ENCODE peak calls at places on chromosomes 2 and 18, in four cellular contexts. One of them, this sample, is unnamed.

GRCh38 chr2:95509408-95509807 is 24.9 kb upstream of the TRIM43B start:
- DNase-seq in choroid plexus epithelial cell: no peak
- DNase-seq in Caco-2: no peak
- DNase-seq in foreskin keratinocyte: no peak
- DNase-seq in this sample: no peak

GRCh38 chr2:26562811-26563645 is 78.1 kb downstream of the CIB4 start:
- DNase-seq in choroid plexus epithelial cell: peak
- DNase-seq in Caco-2: no peak
- DNase-seq in foreskin keratinocyte: no peak
- DNase-seq in this sample: peak

GRCh38 chr2:61877571-61878245 is 10.7 kb downstream of the CCT4 start:
- DNase-seq in foreskin keratinocyte: no peak
- DNase-seq in choroid plexus epithelial cell: no peak
- DNase-seq in Caco-2: no peak
- DNase-seq in this sample: no peak

GRCh38 chr18:54094474-54094873 is 130.0 kb downstream of the MBD2 start:
- DNase-seq in Caco-2: no peak
- DNase-seq in foreskin keratinocyte: no peak
- DNase-seq in choroid plexus epithelial cell: no peak
- DNase-seq in this sample: no peak

GRCh38 chr2:215950009-215950408 is 63.3 kb downstream of the MREG start:
- DNase-seq in Caco-2: peak
- DNase-seq in choroid plexus epithelial cell: peak
- DNase-seq in foreskin keratinocyte: no peak
- DNase-seq in this sample: peak

GRCh38 chr18:24063121-24063731 is 48.7 kb downstream of the TTC39C start:
- DNase-seq in Caco-2: no peak
- DNase-seq in foreskin keratinocyte: no peak
- DNase-seq in choroid plexus epithelial cell: peak
- DNase-seq in this sample: no peak

GRCh38 chr2:9547272-9547991 is 8.2 kb downstream of the ADAM17 start:
- DNase-seq in choroid plexus epithelial cell: peak
- DNase-seq in foreskin keratinocyte: no peak
- DNase-seq in Caco-2: no peak
- DNase-seq in this sample: no peak

GRCh38 chr2:147416099-147416498 is 428.7 kb upstream of the ACVR2A start:
- DNase-seq in foreskin keratinocyte: peak
- DNase-seq in choroid plexus epithelial cell: no peak
- DNase-seq in Caco-2: peak
- DNase-seq in this sample: no peak

GRCh38 chr2:3289526-3289925 is 88.1 kb downstream of the EIPR1 start:
- DNase-seq in Caco-2: no peak
- DNase-seq in foreskin keratinocyte: no peak
- DNase-seq in choroid plexus epithelial cell: no peak
- DNase-seq in this sample: no peak

GRCh38 chr2:8458461-8459459 is 223.1 kb upstream of the ID2 start:
- DNase-seq in Caco-2: no peak
- DNase-seq in choroid plexus epithelial cell: no peak
- DNase-seq in foreskin keratinocyte: no peak
- DNase-seq in this sample: no peak

GRCh38 chr2:158024288-158024898 is 77.3 kb upstream of the UPP2 start:
- DNase-seq in Caco-2: peak
- DNase-seq in choroid plexus epithelial cell: peak
- DNase-seq in foreskin keratinocyte: no peak
- DNase-seq in this sample: peak

GRCh38 chr18:73908323-73908722 is 239.3 kb downstream of the FBXO15 start:
- DNase-seq in foreskin keratinocyte: no peak
- DNase-seq in choroid plexus epithelial cell: peak
- DNase-seq in Caco-2: peak
- DNase-seq in this sample: peak

GRCh38 chr2:127011136-127011740 is 95.7 kb downstream of the BIN1 start:
- DNase-seq in choroid plexus epithelial cell: no peak
- DNase-seq in foreskin keratinocyte: no peak
- DNase-seq in Caco-2: no peak
- DNase-seq in this sample: no peak

GRCh38 chr18:61093967-61094366 is 239.3 kb upstream of the CDH20 start:
- DNase-seq in Caco-2: no peak
- DNase-seq in foreskin keratinocyte: no peak
- DNase-seq in choroid plexus epithelial cell: no peak
- DNase-seq in this sample: no peak

GRCh38 chr2:70088508-70089219 is 1.4 kb downstream of the PCBP1 start:
- DNase-seq in Caco-2: no peak
- DNase-seq in choroid plexus epithelial cell: peak
- DNase-seq in foreskin keratinocyte: no peak
- DNase-seq in this sample: no peak

GRCh38 chr2:122100371-122101150 is 345.1 kb downstream of the TSN start:
- DNase-seq in Caco-2: no peak
- DNase-seq in choroid plexus epithelial cell: peak
- DNase-seq in foreskin keratinocyte: no peak
- DNase-seq in this sample: no peak

GRCh38 chr2:199704358-199705238 is 146.4 kb downstream of the FTCDNL1 start:
- DNase-seq in Caco-2: peak
- DNase-seq in foreskin keratinocyte: no peak
- DNase-seq in choroid plexus epithelial cell: peak
- DNase-seq in this sample: peak

GRCh38 chr2:236663267-236663666 is 93.6 kb downstream of the ACKR3 start:
- DNase-seq in foreskin keratinocyte: no peak
- DNase-seq in Caco-2: no peak
- DNase-seq in choroid plexus epithelial cell: no peak
- DNase-seq in this sample: no peak

GRCh38 chr2:77520981-77521380 is 1.2 kb downstream of the LRRTM4 start:
- DNase-seq in Caco-2: no peak
- DNase-seq in foreskin keratinocyte: no peak
- DNase-seq in choroid plexus epithelial cell: no peak
- DNase-seq in this sample: no peak

GRCh38 chr2:238453842-238454241 is 27.1 kb downstream of the ASB1 start:
- DNase-seq in choroid plexus epithelial cell: no peak
- DNase-seq in foreskin keratinocyte: no peak
- DNase-seq in Caco-2: no peak
- DNase-seq in this sample: no peak

GRCh38 chr2:24493713-24494112 is 2.7 kb downstream of the NCOA1 start:
- DNase-seq in choroid plexus epithelial cell: peak
- DNase-seq in Caco-2: no peak
- DNase-seq in foreskin keratinocyte: no peak
- DNase-seq in this sample: no peak

GRCh38 chr2:42967959-42968674 is 175.7 kb upstream of the HAAO start:
- DNase-seq in choroid plexus epithelial cell: peak
- DNase-seq in Caco-2: no peak
- DNase-seq in foreskin keratinocyte: no peak
- DNase-seq in this sample: no peak

GRCh38 chr2:12538300-12538699 is 178.4 kb upstream of the TRIB2 start:
- DNase-seq in foreskin keratinocyte: no peak
- DNase-seq in choroid plexus epithelial cell: no peak
- DNase-seq in Caco-2: peak
- DNase-seq in this sample: no peak

GRCh38 chr2:27723372-27724144 is 48.0 kb upstream of the MRPL33 start:
- DNase-seq in Caco-2: peak
- DNase-seq in foreskin keratinocyte: no peak
- DNase-seq in choroid plexus epithelial cell: peak
- DNase-seq in this sample: peak

GRCh38 chr18:24915547-24915946 is 436.4 kb downstream of the ZNF521 start:
- DNase-seq in choroid plexus epithelial cell: peak
- DNase-seq in foreskin keratinocyte: no peak
- DNase-seq in Caco-2: no peak
- DNase-seq in this sample: no peak

GRCh38 chr2:159010963-159011362 is 42.5 kb downstream of the TANC1 start:
- DNase-seq in foreskin keratinocyte: no peak
- DNase-seq in Caco-2: no peak
- DNase-seq in choroid plexus epithelial cell: no peak
- DNase-seq in this sample: no peak

GRCh38 chr2:665340-666073 is 11.7 kb downstream of the TMEM18 start:
- DNase-seq in choroid plexus epithelial cell: no peak
- DNase-seq in foreskin keratinocyte: no peak
- DNase-seq in Caco-2: no peak
- DNase-seq in this sample: no peak

GRCh38 chr18:8167673-8168072 is 441.6 kb upstream of the RAB12 start:
- DNase-seq in choroid plexus epithelial cell: no peak
- DNase-seq in Caco-2: no peak
- DNase-seq in foreskin keratinocyte: no peak
- DNase-seq in this sample: no peak

GRCh38 chr2:37148325-37148724 is 8.5 kb downstream of the EIF2AK2 start:
- DNase-seq in Caco-2: peak
- DNase-seq in foreskin keratinocyte: no peak
- DNase-seq in choroid plexus epithelial cell: no peak
- DNase-seq in this sample: peak

GRCh38 chr2:177093384-177093783 is 119.2 kb upstream of the HNRNPA3 start:
- DNase-seq in Caco-2: no peak
- DNase-seq in choroid plexus epithelial cell: no peak
- DNase-seq in foreskin keratinocyte: no peak
- DNase-seq in this sample: no peak

GRCh38 chr18:45571161-45571560 is 44.1 kb upstream of the SLC14A2 start:
- DNase-seq in choroid plexus epithelial cell: no peak
- DNase-seq in foreskin keratinocyte: no peak
- DNase-seq in Caco-2: no peak
- DNase-seq in this sample: no peak

GRCh38 chr2:177525351-177525750 is 132.8 kb downstream of the AGPS start:
- DNase-seq in choroid plexus epithelial cell: peak
- DNase-seq in foreskin keratinocyte: no peak
- DNase-seq in Caco-2: no peak
- DNase-seq in this sample: no peak

GRCh38 chr2:189552991-189553404 is 27.6 kb downstream of the SLC40A1 start:
- DNase-seq in choroid plexus epithelial cell: peak
- DNase-seq in Caco-2: no peak
- DNase-seq in foreskin keratinocyte: peak
- DNase-seq in this sample: no peak

GRCh38 chr2:189555243-189555642 is 25.3 kb downstream of the SLC40A1 start:
- DNase-seq in choroid plexus epithelial cell: peak
- DNase-seq in foreskin keratinocyte: no peak
- DNase-seq in Caco-2: peak
- DNase-seq in this sample: peak

GRCh38 chr2:189552334-189552990 is 28.1 kb downstream of the SLC40A1 start:
- DNase-seq in Caco-2: no peak
- DNase-seq in choroid plexus epithelial cell: peak
- DNase-seq in foreskin keratinocyte: no peak
- DNase-seq in this sample: no peak

GRCh38 chr2:189551808-189552207 is 28.8 kb downstream of the SLC40A1 start:
- DNase-seq in Caco-2: no peak
- DNase-seq in foreskin keratinocyte: no peak
- DNase-seq in choroid plexus epithelial cell: no peak
- DNase-seq in this sample: no peak

GRCh38 chr2:189553689-189554088 is 26.9 kb downstream of the SLC40A1 start:
- DNase-seq in choroid plexus epithelial cell: no peak
- DNase-seq in foreskin keratinocyte: no peak
- DNase-seq in Caco-2: no peak
- DNase-seq in this sample: no peak
- TF ChIP-seq CTCF in choroid plexus epithelial cell: no peak
- TF ChIP-seq CTCF in foreskin keratinocyte: no peak
- TF ChIP-seq CTCF in Caco-2: no peak
- TF ChIP-seq CTCF in this sample: no peak

DNA sequence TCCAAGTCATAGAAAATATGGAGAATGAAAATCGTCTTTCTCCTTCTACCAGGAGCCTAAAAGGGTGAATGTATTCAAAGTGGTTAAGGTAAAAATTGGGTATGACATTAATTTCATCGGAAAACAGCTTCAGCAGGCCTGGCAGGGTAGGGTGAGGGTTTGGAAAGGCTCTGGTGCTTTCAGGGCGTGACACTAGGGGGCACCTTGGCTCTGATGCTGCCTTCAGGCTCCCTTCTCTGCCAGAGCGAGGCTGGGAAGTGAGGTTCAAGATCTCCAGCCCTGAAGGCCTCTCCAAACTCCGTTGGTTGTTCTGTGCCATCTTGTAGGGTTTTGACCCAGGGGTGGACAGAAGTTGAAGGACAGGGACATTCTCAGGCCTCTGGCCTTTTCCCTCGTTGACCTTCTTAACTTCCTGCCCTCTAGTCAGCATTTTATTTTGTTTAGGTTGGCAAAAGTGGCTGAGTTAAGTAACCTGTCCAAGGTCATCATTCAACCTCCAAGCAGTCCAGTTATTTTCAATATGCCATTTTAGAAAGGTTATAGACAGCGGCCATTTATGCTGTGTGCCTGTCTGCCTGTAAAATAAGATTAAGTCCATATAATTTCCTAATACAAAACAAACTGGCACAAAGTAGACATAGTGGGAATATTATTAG is 40.3 kb downstream of the EML6 start:
- DNase-seq in choroid plexus epithelial cell: no peak
- DNase-seq in foreskin keratinocyte: no peak
- DNase-seq in Caco-2: no peak
- DNase-seq in this sample: peak
- TF ChIP-seq CTCF in choroid plexus epithelial cell: peak
- TF ChIP-seq CTCF in foreskin keratinocyte: peak
- TF ChIP-seq CTCF in Caco-2: no peak
- TF ChIP-seq CTCF in this sample: peak

DNA sequence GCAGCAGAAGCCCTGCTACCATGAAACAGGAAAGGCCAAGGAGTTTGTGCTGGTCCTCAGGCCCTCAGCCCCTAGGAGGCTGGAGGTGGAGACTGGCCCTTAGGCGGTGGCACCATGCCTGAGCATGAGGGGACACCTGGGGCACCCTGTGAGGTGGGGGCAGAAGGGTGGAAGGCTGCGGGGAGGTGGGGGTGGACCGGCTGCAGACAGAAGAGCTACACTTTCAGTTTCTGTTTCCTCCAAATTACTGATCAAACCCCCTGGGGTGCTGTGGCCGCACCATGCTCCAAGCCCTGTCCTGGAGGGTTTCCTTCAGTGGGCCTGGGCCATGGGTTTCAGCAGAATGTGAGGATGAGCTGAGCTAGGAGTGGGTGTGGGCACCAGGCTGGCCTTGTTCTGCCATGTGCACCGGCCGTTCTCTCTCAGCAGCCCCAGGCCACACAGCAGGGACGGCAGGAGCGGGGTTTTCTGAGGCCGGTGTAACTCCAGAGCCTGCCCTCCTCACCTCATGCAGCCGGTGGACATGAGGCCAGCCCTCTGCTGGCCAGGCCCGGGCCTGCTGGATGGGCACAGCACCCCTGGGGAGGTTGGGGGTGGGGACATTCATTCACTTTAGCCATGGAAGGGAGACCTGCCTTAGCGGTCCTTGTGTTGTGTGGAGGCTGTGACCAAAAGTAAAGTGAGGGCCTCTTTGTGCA is 51.5 kb downstream of the PLEKHB2 start:
- DNase-seq in choroid plexus epithelial cell: peak
- DNase-seq in foreskin keratinocyte: no peak
- DNase-seq in Caco-2: no peak
- DNase-seq in this sample: peak
- TF ChIP-seq CTCF in choroid plexus epithelial cell: peak
- TF ChIP-seq CTCF in foreskin keratinocyte: no peak
- TF ChIP-seq CTCF in Caco-2: no peak
- TF ChIP-seq CTCF in this sample: peak

DNA sequence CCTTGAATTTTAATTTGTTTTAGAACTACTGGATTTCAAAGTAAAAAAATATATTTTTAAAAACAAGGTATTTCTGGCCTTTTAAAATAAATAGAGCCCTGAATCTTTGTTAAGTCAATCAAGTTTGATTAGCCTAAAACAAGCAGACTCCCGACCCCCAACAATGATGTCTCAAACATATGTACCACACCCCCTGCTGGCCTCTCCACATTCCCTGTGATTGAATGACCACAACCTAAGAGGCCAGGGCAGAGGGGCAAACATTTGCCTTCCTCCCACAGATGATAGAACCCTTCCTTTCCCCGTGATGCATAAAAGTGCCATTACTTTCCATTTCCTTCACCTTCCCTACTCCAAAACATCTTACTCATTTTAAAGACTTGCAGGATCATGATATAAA is 130.9 kb downstream of the STK39 start:
- DNase-seq in choroid plexus epithelial cell: peak
- DNase-seq in foreskin keratinocyte: no peak
- DNase-seq in Caco-2: peak
- DNase-seq in this sample: no peak
- TF ChIP-seq CTCF in choroid plexus epithelial cell: peak
- TF ChIP-seq CTCF in foreskin keratinocyte: peak
- TF ChIP-seq CTCF in Caco-2: peak
- TF ChIP-seq CTCF in this sample: no peak

This sample was measured in Calu3.